ENCODE peak calls at places on chromosomes 6 and 20, in five cellular contexts. One of them, this sample, is unnamed.

GRCh38 chr20:63822276-63822696 is 8.8 kb downstream of the ZBTB46 start:
- DNase-seq in SK-N-SH: no peak
- DNase-seq in CD8-positive, alpha-beta memory T cell: no peak
- DNase-seq in astrocyte of the spinal cord: no peak
- DNase-seq in Karpas-422: no peak
- DNase-seq in this sample: no peak

GRCh38 chr20:40293740-40294139 is 395.3 kb downstream of the MAFB start:
- DNase-seq in SK-N-SH: no peak
- DNase-seq in CD8-positive, alpha-beta memory T cell: no peak
- DNase-seq in astrocyte of the spinal cord: no peak
- DNase-seq in Karpas-422: no peak
- DNase-seq in this sample: no peak

GRCh38 chr20:45087115-45087785 is 13.7 kb downstream of the KCNS1 start:
- DNase-seq in SK-N-SH: no peak
- DNase-seq in CD8-positive, alpha-beta memory T cell: no peak
- DNase-seq in astrocyte of the spinal cord: no peak
- DNase-seq in Karpas-422: no peak
- DNase-seq in this sample: no peak

GRCh38 chr6:46651006-46651405 is 1.6 kb downstream of the CYP39A1 start:
- DNase-seq in SK-N-SH: no peak
- DNase-seq in CD8-positive, alpha-beta memory T cell: no peak
- DNase-seq in astrocyte of the spinal cord: no peak
- DNase-seq in Karpas-422: peak; percentile 61
- DNase-seq in this sample: no peak

GRCh38 chr6:158571826-158572652 is 12.1 kb downstream of the TMEM181 start:
- DNase-seq in SK-N-SH: no peak
- DNase-seq in CD8-positive, alpha-beta memory T cell: no peak
- DNase-seq in astrocyte of the spinal cord: no peak
- DNase-seq in Karpas-422: no peak
- DNase-seq in this sample: no peak

GRCh38 chr20:52313335-52313963 is 121.9 kb upstream of the ZFP64 start:
- DNase-seq in SK-N-SH: peak; percentile 52
- DNase-seq in CD8-positive, alpha-beta memory T cell: no peak
- DNase-seq in astrocyte of the spinal cord: peak; percentile 7
- DNase-seq in Karpas-422: no peak
- DNase-seq in this sample: no peak

GRCh38 chr20:62139636-62140035 is 3.6 kb downstream of the PSMA7 start:
- DNase-seq in SK-N-SH: no peak
- DNase-seq in CD8-positive, alpha-beta memory T cell: no peak
- DNase-seq in astrocyte of the spinal cord: no peak
- DNase-seq in Karpas-422: no peak
- DNase-seq in this sample: no peak

GRCh38 chr20:32583581-32584045 is 1.5 kb downstream of the NOL4L start:
- DNase-seq in SK-N-SH: no peak
- DNase-seq in CD8-positive, alpha-beta memory T cell: no peak
- DNase-seq in astrocyte of the spinal cord: no peak
- DNase-seq in Karpas-422: no peak
- DNase-seq in this sample: no peak

GRCh38 chr20:64053841-64054661 is 4.6 kb upstream of the SOX18 start:
- DNase-seq in SK-N-SH: peak; percentile 79
- DNase-seq in CD8-positive, alpha-beta memory T cell: no peak
- DNase-seq in astrocyte of the spinal cord: peak; percentile 23
- DNase-seq in Karpas-422: peak; percentile 79
- DNase-seq in this sample: no peak

GRCh38 chr6:151523034-151523433 is 29.2 kb downstream of the CCDC170 start:
- DNase-seq in SK-N-SH: no peak
- DNase-seq in CD8-positive, alpha-beta memory T cell: no peak
- DNase-seq in astrocyte of the spinal cord: no peak
- DNase-seq in Karpas-422: no peak
- DNase-seq in this sample: no peak

GRCh38 chr20:21033817-21034216 is 72.3 kb downstream of the LINC00237 start:
- DNase-seq in SK-N-SH: no peak
- DNase-seq in CD8-positive, alpha-beta memory T cell: no peak
- DNase-seq in astrocyte of the spinal cord: no peak
- DNase-seq in Karpas-422: no peak
- DNase-seq in this sample: no peak

GRCh38 chr6:114286211-114286610 is 56.6 kb downstream of the HS3ST5 start:
- DNase-seq in SK-N-SH: no peak
- DNase-seq in CD8-positive, alpha-beta memory T cell: no peak
- DNase-seq in astrocyte of the spinal cord: no peak
- DNase-seq in Karpas-422: no peak
- DNase-seq in this sample: no peak

GRCh38 chr20:56259948-56260347 is 11.4 kb downstream of the MC3R start:
- DNase-seq in SK-N-SH: no peak
- DNase-seq in CD8-positive, alpha-beta memory T cell: no peak
- DNase-seq in astrocyte of the spinal cord: no peak
- DNase-seq in Karpas-422: no peak
- DNase-seq in this sample: no peak

GRCh38 chr20:36472656-36473071 is 68.7 kb upstream of the MYL9 start:
- DNase-seq in SK-N-SH: no peak
- DNase-seq in CD8-positive, alpha-beta memory T cell: peak; percentile 40
- DNase-seq in astrocyte of the spinal cord: no peak
- DNase-seq in Karpas-422: no peak
- DNase-seq in this sample: no peak
- H3K4me3 ChIP-seq in SK-N-SH: no peak overlapping the region
- H3K4me3 ChIP-seq in CD8-positive, alpha-beta memory T cell: peak overlapping the region; percentile 45
- H3K4me3 ChIP-seq in astrocyte of the spinal cord: no peak overlapping the region
- H3K4me3 ChIP-seq in Karpas-422: no peak overlapping the region
- H3K4me3 ChIP-seq in this sample: no peak overlapping the region

GRCh38 chr20:6122873-6123649 is at the start of gene FERMT1:
- DNase-seq in SK-N-SH: peak; percentile 82
- DNase-seq in CD8-positive, alpha-beta memory T cell: no peak
- DNase-seq in astrocyte of the spinal cord: peak; percentile 66
- DNase-seq in Karpas-422: no peak
- DNase-seq in this sample: no peak
- H3K4me3 ChIP-seq in SK-N-SH: peak within 1 kb of the TSS; percentile 40
- H3K4me3 ChIP-seq in CD8-positive, alpha-beta memory T cell: no peak within 1 kb of the TSS
- H3K4me3 ChIP-seq in astrocyte of the spinal cord: peak within 1 kb of the TSS; percentile 55
- H3K4me3 ChIP-seq in Karpas-422: no peak within 1 kb of the TSS
- H3K4me3 ChIP-seq in this sample: peak within 1 kb of the TSS; percentile 58

DNA sequence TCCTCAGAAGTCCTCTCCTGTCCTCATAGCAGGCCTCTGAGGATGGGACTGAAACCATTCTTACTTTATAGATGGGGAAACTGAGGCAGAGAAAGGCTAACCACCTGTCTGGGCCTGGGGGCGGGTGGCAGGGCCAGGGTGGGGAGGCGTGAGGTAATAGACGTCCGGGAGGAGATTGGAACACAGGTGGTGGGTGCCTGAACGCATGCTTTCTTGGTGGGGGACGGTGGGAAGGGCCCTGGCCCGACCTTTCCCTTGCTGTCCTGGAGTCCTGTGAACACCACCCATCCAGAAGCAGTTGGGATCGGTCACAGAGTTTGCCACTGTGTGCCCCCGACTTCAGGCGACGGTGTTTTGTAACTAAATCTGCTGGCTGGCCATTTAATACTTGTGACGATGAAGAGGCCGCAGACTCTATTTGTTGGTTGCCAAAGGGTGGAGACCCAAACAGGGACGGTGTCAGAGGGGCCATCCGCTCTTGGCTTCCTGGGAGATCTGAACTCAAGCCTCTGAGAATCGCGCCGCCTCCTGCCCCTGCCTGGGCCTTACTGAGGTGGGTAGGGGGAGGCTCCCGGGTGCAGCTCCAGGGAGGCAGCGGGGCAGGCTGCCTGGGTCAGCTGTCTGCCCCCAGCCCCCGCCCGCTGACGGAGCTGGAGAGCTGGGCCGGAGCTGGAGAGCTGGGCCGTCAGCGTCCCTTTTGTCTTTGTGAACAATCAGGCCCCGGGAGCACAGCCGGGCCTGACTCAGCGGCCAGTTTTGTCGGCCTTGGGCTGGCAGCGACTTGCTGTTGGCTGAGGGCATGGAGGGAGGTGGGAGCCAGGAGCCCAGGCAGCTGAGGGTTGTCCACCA is 4.1 kb downstream of the RBM38 start:
- DNase-seq in SK-N-SH: no peak
- DNase-seq in CD8-positive, alpha-beta memory T cell: peak; percentile 18
- DNase-seq in astrocyte of the spinal cord: peak; percentile 84
- DNase-seq in Karpas-422: no peak
- DNase-seq in this sample: peak; percentile 23
- H3K4me3 ChIP-seq in SK-N-SH: no peak overlapping the region
- H3K4me3 ChIP-seq in CD8-positive, alpha-beta memory T cell: no peak overlapping the region
- H3K4me3 ChIP-seq in astrocyte of the spinal cord: no peak overlapping the region
- H3K4me3 ChIP-seq in Karpas-422: peak overlapping the region; percentile 99
- H3K4me3 ChIP-seq in this sample: no peak overlapping the region

GRCh38 chr20:2203436-2203835 is 92.4 kb upstream of the TGM3 start:
- DNase-seq in SK-N-SH: no peak
- DNase-seq in CD8-positive, alpha-beta memory T cell: no peak
- DNase-seq in astrocyte of the spinal cord: no peak
- DNase-seq in Karpas-422: no peak
- DNase-seq in this sample: no peak

GRCh38 chr20:2207770-2208097 is 88.1 kb upstream of the TGM3 start:
- DNase-seq in SK-N-SH: no peak
- DNase-seq in CD8-positive, alpha-beta memory T cell: no peak
- DNase-seq in astrocyte of the spinal cord: no peak
- DNase-seq in Karpas-422: no peak
- DNase-seq in this sample: no peak

GRCh38 chr20:2206957-2207769 is 88.6 kb upstream of the TGM3 start:
- DNase-seq in SK-N-SH: peak; percentile 93
- DNase-seq in CD8-positive, alpha-beta memory T cell: peak; percentile 28
- DNase-seq in astrocyte of the spinal cord: peak; percentile 55
- DNase-seq in Karpas-422: peak; percentile 84
- DNase-seq in this sample: no peak

GRCh38 chr20:2208897-2209296 is 86.9 kb upstream of the TGM3 start:
- DNase-seq in SK-N-SH: no peak
- DNase-seq in CD8-positive, alpha-beta memory T cell: no peak
- DNase-seq in astrocyte of the spinal cord: no peak
- DNase-seq in Karpas-422: no peak
- DNase-seq in this sample: no peak

DNA sequence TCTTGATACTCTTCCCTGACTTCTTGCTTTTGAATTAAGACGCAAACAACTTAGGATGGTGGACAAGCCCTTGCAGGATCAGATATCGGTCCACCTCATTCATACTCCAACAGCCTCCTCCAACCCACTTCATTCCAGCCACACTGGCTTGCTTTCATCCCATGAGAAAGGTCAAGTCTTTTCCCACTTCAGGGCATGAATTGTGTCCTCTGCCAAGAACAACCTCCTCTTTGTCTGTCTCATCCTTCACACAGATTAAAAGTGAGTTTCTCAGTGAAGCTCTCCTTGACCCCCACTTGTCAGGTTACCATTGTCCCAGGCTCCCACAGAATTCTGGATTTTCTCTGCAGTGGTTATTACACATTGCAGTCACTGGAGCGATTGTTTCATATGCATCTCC is 91.8 kb upstream of the TGM3 start:
- DNase-seq in SK-N-SH: no peak
- DNase-seq in CD8-positive, alpha-beta memory T cell: no peak
- DNase-seq in astrocyte of the spinal cord: no peak
- DNase-seq in Karpas-422: no peak
- DNase-seq in this sample: no peak
- H3K4me3 ChIP-seq in SK-N-SH: no peak overlapping the region
- H3K4me3 ChIP-seq in CD8-positive, alpha-beta memory T cell: no peak overlapping the region
- H3K4me3 ChIP-seq in astrocyte of the spinal cord: no peak overlapping the region
- H3K4me3 ChIP-seq in Karpas-422: no peak overlapping the region
- H3K4me3 ChIP-seq in this sample: no peak overlapping the region

GRCh38 chr6:27163858-27164257 is 83.6 kb upstream of the PRSS16 start:
- DNase-seq in SK-N-SH: no peak
- DNase-seq in CD8-positive, alpha-beta memory T cell: no peak
- DNase-seq in astrocyte of the spinal cord: no peak
- DNase-seq in Karpas-422: no peak
- DNase-seq in this sample: no peak

GRCh38 chr6:27168586-27169443 is 78.7 kb upstream of the PRSS16 start:
- DNase-seq in SK-N-SH: no peak
- DNase-seq in CD8-positive, alpha-beta memory T cell: no peak
- DNase-seq in astrocyte of the spinal cord: peak; percentile 77
- DNase-seq in Karpas-422: no peak
- DNase-seq in this sample: no peak

DNA sequence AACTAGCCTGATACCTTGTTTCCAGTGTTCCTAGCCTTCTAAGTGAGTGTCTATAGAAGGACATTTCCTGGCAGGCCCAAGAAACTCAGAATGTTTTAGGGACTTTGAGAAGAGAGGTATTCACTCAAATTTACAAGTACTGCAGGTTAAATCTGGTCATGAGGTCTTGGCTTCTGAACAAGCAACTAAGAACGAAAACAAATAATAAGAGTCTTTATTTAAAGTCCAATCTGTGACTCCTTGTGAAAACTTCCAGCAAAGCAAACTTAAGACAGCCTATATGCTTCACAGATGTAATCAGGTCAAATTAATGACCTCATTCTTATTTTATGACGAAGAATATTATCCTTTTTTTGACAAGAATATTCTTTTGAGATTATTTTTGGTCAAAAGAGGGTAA is 79.4 kb upstream of the PRSS16 start:
- DNase-seq in SK-N-SH: no peak
- DNase-seq in CD8-positive, alpha-beta memory T cell: no peak
- DNase-seq in astrocyte of the spinal cord: peak; percentile 42
- DNase-seq in Karpas-422: no peak
- DNase-seq in this sample: no peak
- H3K4me3 ChIP-seq in SK-N-SH: no peak overlapping the region
- H3K4me3 ChIP-seq in CD8-positive, alpha-beta memory T cell: no peak overlapping the region
- H3K4me3 ChIP-seq in astrocyte of the spinal cord: no peak overlapping the region
- H3K4me3 ChIP-seq in Karpas-422: no peak overlapping the region
- H3K4me3 ChIP-seq in this sample: no peak overlapping the region